ENCODE peak calls at places on chromosomes 11 and 22, in seven cellular contexts. A is H1, J is HCT116, G is GM12878, I is K562, O is SK-N-SH, R is HepG2. F is an unnamed sample.

GRCh38 chr11:122676638-122677037 is 21.1 kb downstream of the UBASH3B start:
- DNase-seq in A (no peak), J (peak), G (no peak), I (no peak), O (no peak), R (peak), F (no peak)

GRCh38 chr11:8512547-8512946 is 81.5 kb downstream of the STK33 start:
- DNase-seq in A (no peak), J (no peak), G (no peak), I (no peak), O (no peak), R (no peak), F (no peak)

GRCh38 chr22:45709866-45710265 is 38.2 kb downstream of the ATXN10 start:
- DNase-seq in A (no peak), J (no peak), G (no peak), I (no peak), O (no peak), R (no peak), F (no peak)

GRCh38 chr22:44839061-44839460 is 86.7 kb downstream of the ARHGAP8 start:
- DNase-seq in A (no peak), J (no peak), G (no peak), I (no peak), O (no peak), R (no peak), F (no peak)

GRCh38 chr11:60657880-60658279 is 41.5 kb upstream of the MS4A8 start:
- DNase-seq in A (no peak), J (no peak), G (no peak), I (peak), O (no peak), R (peak), F (peak)

GRCh38 chr22:47621253-47621652 is 858.8 kb downstream of the TBC1D22A start:
- DNase-seq in A (no peak), J (no peak), G (no peak), I (no peak), O (no peak), R (no peak), F (no peak)

GRCh38 chr22:47144791-47145425 is 382.5 kb downstream of the TBC1D22A start:
- DNase-seq in A (no peak), J (no peak), G (no peak), I (no peak), O (no peak), R (no peak), F (no peak)

GRCh38 chr11:74932797-74933196 is 16.1 kb downstream of the XRRA1 start:
- DNase-seq in A (no peak), J (no peak), G (no peak), I (no peak), O (no peak), R (no peak), F (no peak)

GRCh38 chr11:47466701-47467250 is 17.8 kb upstream of the RAPSN start:
- DNase-seq in A (no peak), J (no peak), G (no peak), I (no peak), O (peak), R (no peak), F (no peak)

GRCh38 chr22:36244522-36245391 is 5.4 kb upstream of the APOL2 start:
- DNase-seq in A (no peak), J (no peak), G (no peak), I (no peak), O (no peak), R (no peak), F (no peak)

GRCh38 chr11:64044730-64045386 is 9.1 kb downstream of the FLRT1 start:
- DNase-seq in A (no peak), J (no peak), G (no peak), I (no peak), O (peak), R (peak), F (no peak)
- TF ChIP-seq JUND in A (no peak), J (no peak), G (no peak), I (no peak), O (no peak), R (no peak), F (no peak)

GRCh38 chr11:73521621-73522020 is 76.3 kb downstream of the FAM168A start:
- DNase-seq in A (no peak), J (peak), G (peak), I (no peak), O (no peak), R (peak), F (no peak)
- TF ChIP-seq JUND in A (no peak), J (peak), G (no peak), I (no peak), O (no peak), R (no peak), F (no peak)

GRCh38 chr11:10204021-10204420 is 90.0 kb downstream of the SBF2 start:
- DNase-seq in A (no peak), J (no peak), G (no peak), I (no peak), O (no peak), R (no peak), F (no peak)
- TF ChIP-seq JUND in A (no peak), J (no peak), G (no peak), I (no peak), O (no peak), R (no peak), F (no peak)

GRCh38 chr22:17710023-17710422 is 64.2 kb downstream of the BID start:
- DNase-seq in A (no peak), J (no peak), G (no peak), I (no peak), O (no peak), R (no peak), F (no peak)

GRCh38 chr22:17716529-17716928 is 57.7 kb downstream of the BID start:
- DNase-seq in A (no peak), J (no peak), G (no peak), I (no peak), O (no peak), R (no peak), F (no peak)

GRCh38 chr22:17707526-17707925 is 66.7 kb downstream of the BID start:
- DNase-seq in A (no peak), J (no peak), G (no peak), I (no peak), O (no peak), R (no peak), F (no peak)

GRCh38 chr22:17717708-17718107 is 56.6 kb downstream of the BID start:
- DNase-seq in A (no peak), J (no peak), G (no peak), I (no peak), O (no peak), R (no peak), F (no peak)

GRCh38 chr22:17712441-17712840 is 61.8 kb downstream of the BID start:
- DNase-seq in A (no peak), J (no peak), G (no peak), I (no peak), O (no peak), R (no peak), F (no peak)
- TF ChIP-seq JUND in A (no peak), J (no peak), G (no peak), I (no peak), O (no peak), R (no peak), F (no peak)

GRCh38 chr22:19289475-19290161 is 1.9 kb downstream of the CLTCL1 start:
- DNase-seq in A (no peak), J (no peak), G (no peak), I (peak), O (no peak), R (no peak), F (no peak)

GRCh38 chr22:19291580-19292261 is at the start of gene CLTCL1:
- DNase-seq in A (peak), J (peak), G (peak), I (peak), O (peak), R (peak), F (peak)

GRCh38 chr22:19292262-19293230 is 1.0 kb upstream of the CLTCL1 start:
- DNase-seq in A (no peak), J (no peak), G (no peak), I (no peak), O (no peak), R (no peak), F (no peak)

GRCh38 chr22:19291218-19291579 is 320 bp downstream of the CLTCL1 start:
- DNase-seq in A (no peak), J (no peak), G (no peak), I (peak), O (peak), R (no peak), F (peak)

GRCh38 chr22:19290400-19291217 is 910 bp downstream of the CLTCL1 start:
- DNase-seq in A (no peak), J (no peak), G (no peak), I (peak), O (no peak), R (peak), F (no peak)
- TF ChIP-seq JUND in A (no peak), J (no peak), G (no peak), I (no peak), O (no peak), R (no peak), F (no peak)

GRCh38 chr11:114430290-114430689 is 9.0 kb upstream of the REXO2 start:
- DNase-seq in A (no peak), J (no peak), G (no peak), I (no peak), O (no peak), R (no peak), F (no peak)

DNA sequence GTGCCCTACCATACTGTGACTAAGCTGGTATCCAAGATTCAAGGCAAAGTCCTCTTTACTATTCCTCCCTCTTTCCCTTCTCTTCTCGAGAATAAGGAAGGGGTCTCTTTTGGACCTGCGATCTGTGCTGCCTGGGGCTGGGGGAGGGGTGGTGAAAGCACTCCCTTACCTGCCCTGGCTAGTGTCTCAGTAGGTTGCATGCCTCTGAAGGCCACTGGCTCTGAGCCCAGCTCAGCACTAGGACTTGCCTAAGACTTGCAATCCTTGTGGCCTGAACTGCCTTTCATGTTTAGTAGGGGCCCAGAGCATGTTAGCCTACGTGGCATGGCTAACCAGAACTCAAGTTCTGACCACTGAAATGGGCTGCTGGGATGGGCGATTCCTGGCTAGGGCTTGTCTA is 13.0 kb upstream of the REXO2 start:
- DNase-seq in A (no peak), J (no peak), G (no peak), I (no peak), O (no peak), R (no peak), F (no peak)
- TF ChIP-seq JUND in A (no peak), J (no peak), G (no peak), I (no peak), O (no peak), R (no peak), F (no peak)

DNA sequence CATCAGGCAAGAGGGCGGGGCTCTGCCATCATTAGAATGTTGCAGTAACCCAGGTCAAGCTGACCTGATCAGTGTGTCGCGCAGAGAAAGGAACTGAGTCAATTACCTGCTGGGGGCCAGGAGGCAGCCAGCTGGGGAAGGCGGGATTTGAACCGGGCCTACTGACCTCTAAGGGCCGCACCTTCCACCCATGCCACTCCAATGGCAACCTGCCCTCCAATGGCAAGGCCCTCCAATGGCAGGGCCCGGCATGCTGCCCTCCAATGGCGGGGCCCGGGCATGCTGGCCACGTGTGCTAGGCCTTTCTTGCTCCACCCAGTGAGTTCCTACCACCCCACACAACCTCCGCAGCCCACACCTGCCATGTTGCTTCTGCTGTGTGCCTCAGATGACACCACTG is 407.6 kb downstream of the CTTN start:
- DNase-seq in A (no peak), J (no peak), G (no peak), I (no peak), O (no peak), R (no peak), F (peak)
- TF ChIP-seq JUND in A (no peak), J (no peak), G (no peak), I (no peak), O (no peak), R (no peak), F (no peak)

DNA sequence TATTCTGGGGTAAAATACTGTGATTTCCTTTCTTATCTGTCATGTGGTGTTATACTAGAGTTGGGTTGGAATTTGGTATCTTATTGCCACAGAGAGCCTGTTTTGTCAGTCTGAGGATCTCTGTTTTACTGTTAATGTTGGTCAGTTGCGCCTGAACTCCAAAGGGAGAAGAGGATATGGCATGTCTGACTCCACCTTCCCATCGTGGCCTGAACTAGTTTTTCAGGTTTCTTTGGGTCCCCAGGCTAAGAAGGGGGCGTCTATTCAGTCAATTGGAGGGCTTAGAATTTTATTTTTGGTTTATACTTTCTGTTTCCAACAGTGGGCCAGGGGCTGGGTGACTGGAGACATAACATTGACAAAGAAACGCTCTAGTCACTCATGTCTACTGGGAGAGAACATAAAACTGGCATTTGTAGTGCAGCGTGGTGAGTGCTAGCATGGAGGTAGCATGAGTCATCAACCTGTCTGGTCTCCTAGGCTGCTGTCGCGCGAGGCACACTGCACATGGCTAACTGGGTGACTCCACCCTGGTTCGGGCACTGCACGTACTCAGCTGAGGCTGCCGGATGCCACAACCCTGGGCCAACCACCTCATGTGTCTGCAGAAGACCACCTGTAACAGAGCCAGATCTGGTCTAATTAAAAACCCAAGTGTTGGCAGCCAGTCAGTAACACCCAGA is 120.1 kb upstream of the OR9Q1 start:
- DNase-seq in A (no peak), J (peak), G (no peak), I (peak), O (no peak), R (no peak), F (peak)
- TF ChIP-seq JUND in A (no peak), J (peak), G (no peak), I (peak), O (no peak), R (no peak), F (peak)